ENCODE peak calls at places on chromosomes 4 and X, in six cellular contexts. Q is naive thymus-derived CD8-positive, alpha-beta T cell; A is T-helper 2 cell; V is stimulated activated CD8-positive, alpha-beta memory T cell treated with anti-CD3 and anti-CD28 coated beads, Interleukin-4, amount 100 ng/mL, for 4 hours; P is mucosa of gallbladder; G is kidney epithelial cell. M is an unnamed sample.

GRCh38 chrX:71366674-71367256 is 608 bp downstream of the TAF1 start:
- DNase-seq in Q (peak; percentile 29), P (no peak), V (no peak), G (no peak), A (peak; percentile 14), M (peak; percentile 6)

GRCh38 chrX:102154900-102155805 is 624 bp downstream of the BEX5 start:
- DNase-seq in P (no peak), G (no peak), Q (peak; percentile 32), V (no peak), A (peak; percentile 6), M (peak; percentile 30)

GRCh38 chrX:16771483-16772398 is 14.5 kb upstream of the TXLNG start:
- DNase-seq in G (peak; percentile 16), A (no peak), Q (no peak), V (no peak), P (peak; percentile 21), M (no peak)

GRCh38 chr4:181157647-181158046 is 1085.6 kb upstream of the TENM3 start:
- DNase-seq in Q (no peak), G (no peak), P (no peak), A (no peak), V (no peak), M (no peak)

GRCh38 chr4:168408620-168409019 is 71.7 kb downstream of the DDX60L start:
- DNase-seq in V (no peak), G (peak; percentile 94), P (peak; percentile 34), A (no peak), Q (no peak), M (no peak)

GRCh38 chrX:115373308-115373707 is 83.8 kb downstream of the LUZP4 start:
- DNase-seq in Q (no peak), V (no peak), P (no peak), G (no peak), A (no peak), M (no peak)

GRCh38 chr4:29551813-29552212 is 1168.4 kb upstream of the PCDH7 start:
- DNase-seq in P (no peak), V (no peak), G (no peak), A (no peak), Q (no peak), M (no peak)

GRCh38 chrX:71326394-71326793 is 24.8 kb downstream of the ITGB1BP2 start:
- DNase-seq in G (no peak), Q (no peak), A (no peak), V (no peak), P (no peak), M (no peak)

GRCh38 chrX:148600131-148600530 is 99.7 kb downstream of the AFF2 start:
- DNase-seq in G (no peak), V (no peak), Q (no peak), A (no peak), P (no peak), M (no peak)

GRCh38 chr4:99324978-99325377 is 3.8 kb upstream of the ADH1B start:
- DNase-seq in A (no peak), V (no peak), Q (no peak), G (no peak), P (peak; percentile 73), M (no peak)

GRCh38 chr4:176207839-176208238 is 12.5 kb upstream of the SPATA4 start:
- DNase-seq in A (no peak), G (no peak), P (no peak), Q (no peak), V (no peak), M (no peak)

GRCh38 chrX:71298119-71298518 is 3.4 kb upstream of the ITGB1BP2 start:
- DNase-seq in Q (no peak), G (no peak), V (no peak), P (no peak), A (no peak), M (no peak)

GRCh38 chr4:123972031-123972430 is 575.4 kb downstream of the SPRY1 start:
- DNase-seq in A (no peak), P (no peak), G (no peak), V (no peak), Q (no peak), M (no peak)

GRCh38 chr4:148443550-148444295 is 1.5 kb upstream of the NR3C2 start:
- DNase-seq in A (peak; percentile 19), Q (peak; percentile 44), P (peak; percentile 30), V (no peak), G (no peak), M (peak; percentile 37)

GRCh38 chr4:115515379-115516171 is 402.2 kb upstream of the NDST4 start:
- DNase-seq in Q (no peak), P (no peak), G (no peak), A (no peak), V (no peak), M (no peak)

GRCh38 chrX:39813631-39814246 is 284.0 kb downstream of the BCOR start:
- DNase-seq in Q (no peak), G (no peak), P (peak; percentile 76), A (no peak), V (no peak), M (no peak)

GRCh38 chr4:153137677-153138630 is 66.3 kb upstream of the TRIM2 start:
- DNase-seq in V (no peak), Q (no peak), G (no peak), P (no peak), A (no peak), M (no peak)

GRCh38 chr4:126242679-126243390 is 928.1 kb downstream of the FAT4 start:
- DNase-seq in P (no peak), Q (no peak), V (no peak), A (no peak), G (no peak), M (no peak)

GRCh38 chrX:27889878-27890277 is 82.1 kb downstream of the MAGEB10 start:
- DNase-seq in P (no peak), A (no peak), V (no peak), Q (no peak), G (no peak), M (no peak)

GRCh38 chr4:148435654-148436406 is 6.4 kb downstream of the NR3C2 start:
- DNase-seq in Q (no peak), G (no peak), V (no peak), P (no peak), A (no peak), M (no peak)

GRCh38 chr4:147368948-147369347 is 111.9 kb upstream of the EDNRA start:
- DNase-seq in V (no peak), P (no peak), A (no peak), Q (no peak), G (no peak), M (no peak)

GRCh38 chr4:153126137-153126536 is 78.1 kb upstream of the TRIM2 start:
- DNase-seq in G (no peak), Q (no peak), V (no peak), P (no peak), A (no peak), M (no peak)

GRCh38 chrX:9340619-9341304 is 124.1 kb upstream of the TBL1X start:
- DNase-seq in A (peak; percentile 20), P (peak; percentile 34), G (no peak), Q (peak; percentile 53), V (no peak), M (peak; percentile 72)

GRCh38 chr4:7019367-7019766 is 23.8 kb upstream of the TADA2B start:
- DNase-seq in A (no peak), G (no peak), P (no peak), Q (no peak), V (no peak), M (no peak)

M was measured in central memory CD4-positive, alpha-beta T cell.